ENCODE peak calls at places on chromosomes 6 and 20, in four cellular contexts. One of them, this sample, is unnamed.

GRCh38 chr20:5608448-5609161 is 141.6 kb upstream of the SHLD1 start:
- DNase-seq in GM12878: no peak
- DNase-seq in K562: no peak
- DNase-seq in HL-60: no peak
- DNase-seq in this sample: no peak

GRCh38 chr6:159929819-159930218 is 39.0 kb downstream of the MAS1 start:
- DNase-seq in GM12878: peak
- DNase-seq in K562: no peak
- DNase-seq in HL-60: no peak
- DNase-seq in this sample: no peak

GRCh38 chr20:21971436-21971835 is 266.0 kb downstream of the PAX1 start:
- DNase-seq in GM12878: no peak
- DNase-seq in K562: no peak
- DNase-seq in HL-60: no peak
- DNase-seq in this sample: no peak

GRCh38 chr6:152124432-152125074 is 317.1 kb downstream of the ESR1 start:
- DNase-seq in GM12878: no peak
- DNase-seq in K562: peak
- DNase-seq in HL-60: no peak
- DNase-seq in this sample: no peak

GRCh38 chr6:169723200-169723909 is 945 bp downstream of the PHF10 start:
- DNase-seq in GM12878: no peak
- DNase-seq in K562: peak
- DNase-seq in HL-60: no peak
- DNase-seq in this sample: peak

GRCh38 chr6:152096863-152097496 is 289.5 kb downstream of the ESR1 start:
- DNase-seq in GM12878: no peak
- DNase-seq in K562: no peak
- DNase-seq in HL-60: no peak
- DNase-seq in this sample: no peak

GRCh38 chr20:62827323-62828050 is 10.6 kb downstream of the COL9A3 start:
- DNase-seq in GM12878: no peak
- DNase-seq in K562: no peak
- DNase-seq in HL-60: no peak
- DNase-seq in this sample: no peak

GRCh38 chr20:52569201-52569600 is 377.6 kb upstream of the ZFP64 start:
- DNase-seq in GM12878: no peak
- DNase-seq in K562: no peak
- DNase-seq in HL-60: no peak
- DNase-seq in this sample: no peak

GRCh38 chr6:46781478-46782378 is 11.5 kb upstream of the MEP1A start:
- DNase-seq in GM12878: no peak
- DNase-seq in K562: peak
- DNase-seq in HL-60: peak
- DNase-seq in this sample: no peak

GRCh38 chr6:29516108-29516507 is 28.4 kb upstream of the MAS1L start:
- DNase-seq in GM12878: no peak
- DNase-seq in K562: no peak
- DNase-seq in HL-60: no peak
- DNase-seq in this sample: no peak

GRCh38 chr20:36856691-36857635 is 19.0 kb upstream of the TLDC2 start:
- DNase-seq in GM12878: no peak
- DNase-seq in K562: no peak
- DNase-seq in HL-60: no peak
- DNase-seq in this sample: no peak

GRCh38 chr6:11200356-11200755 is 32.1 kb downstream of the NEDD9 start:
- DNase-seq in GM12878: no peak
- DNase-seq in K562: no peak
- DNase-seq in HL-60: no peak
- DNase-seq in this sample: no peak

GRCh38 chr6:77292564-77293546 is 170.4 kb downstream of the HTR1B start:
- DNase-seq in GM12878: no peak
- DNase-seq in K562: no peak
- DNase-seq in HL-60: no peak
- DNase-seq in this sample: no peak

GRCh38 chr6:130981409-130981808 is 81.6 kb downstream of the EPB41L2 start:
- DNase-seq in GM12878: no peak
- DNase-seq in K562: no peak
- DNase-seq in HL-60: no peak
- DNase-seq in this sample: no peak

GRCh38 chr20:51687071-51687470 is 81.1 kb downstream of the ATP9A start:
- DNase-seq in GM12878: no peak
- DNase-seq in K562: no peak
- DNase-seq in HL-60: no peak
- DNase-seq in this sample: no peak

GRCh38 chr6:35216832-35217811 is 3.4 kb downstream of the SCUBE3 start:
- DNase-seq in GM12878: no peak
- DNase-seq in K562: peak
- DNase-seq in HL-60: no peak
- DNase-seq in this sample: no peak

GRCh38 chr20:35111141-35111888 is 18.7 kb upstream of the TRPC4AP start:
- DNase-seq in GM12878: no peak
- DNase-seq in K562: no peak
- DNase-seq in HL-60: no peak
- DNase-seq in this sample: no peak

GRCh38 chr20:57409672-57410397 is 18.6 kb downstream of the RBM38 start:
- DNase-seq in GM12878: no peak
- DNase-seq in K562: peak
- DNase-seq in HL-60: no peak
- DNase-seq in this sample: no peak

GRCh38 chr20:57408131-57408530 is 16.9 kb downstream of the RBM38 start:
- DNase-seq in GM12878: no peak
- DNase-seq in K562: no peak
- DNase-seq in HL-60: no peak
- DNase-seq in this sample: no peak

GRCh38 chr20:57407541-57407956 is 16.4 kb downstream of the RBM38 start:
- DNase-seq in GM12878: no peak
- DNase-seq in K562: no peak
- DNase-seq in HL-60: no peak
- DNase-seq in this sample: no peak

GRCh38 chr20:57409316-57409671 is 18.1 kb downstream of the RBM38 start:
- DNase-seq in GM12878: no peak
- DNase-seq in K562: no peak
- DNase-seq in HL-60: no peak
- DNase-seq in this sample: no peak

DNA sequence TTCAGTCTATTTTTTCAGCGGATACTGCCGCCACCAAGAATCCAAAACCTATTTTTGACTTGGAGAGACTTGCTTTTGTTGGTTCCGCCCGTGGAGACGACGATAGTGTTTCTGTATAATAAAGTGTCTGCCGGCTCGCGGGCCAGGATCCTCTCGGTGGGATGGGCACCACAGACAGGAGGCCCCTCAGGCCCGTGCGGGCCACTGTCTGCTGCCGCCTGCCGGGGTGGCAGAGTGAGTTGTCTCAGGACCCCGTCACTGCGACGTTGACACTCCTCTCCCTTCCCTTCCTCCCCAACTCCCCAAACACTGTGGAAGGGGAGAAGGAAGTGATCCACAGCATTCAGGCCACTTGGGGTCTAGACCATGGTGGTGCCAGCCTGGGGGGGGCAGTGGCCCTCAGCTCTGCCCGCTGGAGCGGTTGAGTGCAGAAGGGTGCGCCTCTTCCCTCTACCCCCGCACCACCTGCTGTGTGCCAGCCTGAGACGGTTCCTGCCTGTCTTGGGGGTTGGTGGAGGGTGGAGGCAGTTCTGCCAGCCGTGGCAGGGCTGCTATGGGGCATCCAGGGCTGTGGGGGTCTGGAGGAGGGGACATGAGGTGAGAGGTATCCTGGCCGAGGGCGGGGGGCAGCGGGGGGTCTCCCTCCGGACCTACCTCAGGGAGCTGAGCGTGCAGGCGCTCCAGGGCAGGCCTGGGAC is 17.5 kb downstream of the RBM38 start:
- DNase-seq in GM12878: no peak
- DNase-seq in K562: no peak
- DNase-seq in HL-60: no peak
- DNase-seq in this sample: no peak
- TF ChIP-seq POLR2AphosphoS5 in GM12878: peak
- TF ChIP-seq POLR2AphosphoS5 in K562: no peak
- TF ChIP-seq POLR2AphosphoS5 in HL-60: no peak
- TF ChIP-seq POLR2AphosphoS5 in this sample: peak

GRCh38 chr6:44428682-44429081 is 41.2 kb downstream of the CDC5L start:
- DNase-seq in GM12878: no peak
- DNase-seq in K562: no peak
- DNase-seq in HL-60: no peak
- DNase-seq in this sample: no peak
- TF ChIP-seq SPI1 in GM12878: no peak
- TF ChIP-seq SPI1 in K562: no peak
- TF ChIP-seq SPI1 in HL-60: no peak
- TF ChIP-seq SPI1 in this sample: no peak

GRCh38 chr20:2261105-2261504 is 34.7 kb upstream of the TGM3 start:
- DNase-seq in GM12878: no peak
- DNase-seq in K562: no peak
- DNase-seq in HL-60: no peak
- DNase-seq in this sample: no peak
- TF ChIP-seq POLR2AphosphoS5 in GM12878: no peak
- TF ChIP-seq POLR2AphosphoS5 in K562: no peak
- TF ChIP-seq POLR2AphosphoS5 in HL-60: no peak
- TF ChIP-seq POLR2AphosphoS5 in this sample: no peak

GRCh38 chr20:44598413-44599290 is 16.3 kb downstream of the PKIG start:
- DNase-seq in GM12878: no peak
- DNase-seq in K562: no peak
- DNase-seq in HL-60: no peak
- DNase-seq in this sample: no peak

GRCh38 chr20:44600301-44600700 is 17.9 kb downstream of the PKIG start:
- DNase-seq in GM12878: no peak
- DNase-seq in K562: no peak
- DNase-seq in HL-60: no peak
- DNase-seq in this sample: no peak

GRCh38 chr20:44600758-44601562 is 18.6 kb downstream of the PKIG start:
- DNase-seq in GM12878: no peak
- DNase-seq in K562: no peak
- DNase-seq in HL-60: no peak
- DNase-seq in this sample: no peak

GRCh38 chr20:44597930-44598329 is 15.6 kb downstream of the PKIG start:
- DNase-seq in GM12878: no peak
- DNase-seq in K562: no peak
- DNase-seq in HL-60: no peak
- DNase-seq in this sample: no peak

GRCh38 chr20:44599715-44600114 is 17.3 kb downstream of the PKIG start:
- DNase-seq in GM12878: no peak
- DNase-seq in K562: no peak
- DNase-seq in HL-60: no peak
- DNase-seq in this sample: no peak
- TF ChIP-seq SPI1 in GM12878: no peak
- TF ChIP-seq SPI1 in K562: no peak
- TF ChIP-seq SPI1 in HL-60: no peak
- TF ChIP-seq SPI1 in this sample: no peak

DNA sequence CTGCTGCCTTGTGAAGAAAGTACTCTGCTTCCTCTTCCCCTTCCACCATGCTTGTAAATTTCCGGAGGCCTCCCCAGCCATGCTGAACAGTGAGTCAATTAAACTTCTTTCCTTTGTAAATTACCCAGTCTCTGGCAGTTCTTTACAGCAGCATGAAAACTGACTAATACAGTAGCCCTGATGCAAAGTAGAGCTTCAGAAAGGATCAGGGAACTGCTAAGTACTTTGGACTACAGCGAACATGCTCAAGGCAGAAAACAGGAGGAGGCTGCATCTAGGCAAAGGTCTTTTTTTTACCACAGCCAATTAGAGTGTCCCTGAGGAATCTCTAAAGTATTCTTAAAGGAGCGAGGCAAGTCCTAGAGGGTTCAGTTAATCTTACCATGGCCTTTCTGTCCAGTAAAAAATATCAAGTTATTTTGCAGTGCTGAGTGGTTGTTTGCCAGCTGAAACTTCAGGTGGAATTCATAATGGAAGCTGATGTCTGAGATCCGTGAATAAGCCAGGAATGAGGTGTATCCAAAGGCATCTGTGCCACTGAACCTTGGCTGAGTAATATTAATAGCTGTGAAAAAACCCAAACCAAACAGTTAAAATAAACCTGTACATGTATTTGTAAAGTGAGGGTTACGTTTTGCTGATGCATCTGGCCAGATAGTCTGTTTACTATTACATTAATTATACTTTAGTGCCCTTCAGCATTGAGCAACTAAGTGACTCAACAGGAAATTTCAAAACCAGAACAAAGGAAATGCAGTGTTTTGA is 170.4 kb downstream of the PHF3 start:
- DNase-seq in GM12878: no peak
- DNase-seq in K562: no peak
- DNase-seq in HL-60: peak
- DNase-seq in this sample: no peak
- TF ChIP-seq POLR2AphosphoS5 in GM12878: no peak
- TF ChIP-seq POLR2AphosphoS5 in K562: no peak
- TF ChIP-seq POLR2AphosphoS5 in HL-60: no peak
- TF ChIP-seq POLR2AphosphoS5 in this sample: no peak

GRCh38 chr6:155274533-155274932 is 10.7 kb downstream of the CLDN20 start:
- DNase-seq in GM12878: no peak
- DNase-seq in K562: no peak
- DNase-seq in HL-60: no peak
- DNase-seq in this sample: no peak
- TF ChIP-seq SPI1 in GM12878: no peak
- TF ChIP-seq SPI1 in K562: no peak
- TF ChIP-seq SPI1 in HL-60: no peak
- TF ChIP-seq SPI1 in this sample: no peak

This sample was measured in GM12891.